ENCODE peak calls at places on chromosomes 16 and 17, in nine cellular contexts. One of them, this sample, is unnamed.

GRCh38 chr17:65987988-65988387 is 203.9 kb downstream of the CEP112 start:
- DNase-seq in activated CD8-positive, alpha-beta T cell treated with anti-CD3 and anti-CD28 coated beads, Interleukin-2, amount 10 ng/mL, durations not matched to agents 7 days and 5 days: no peak
- DNase-seq in AG09309: peak; percentile 3
- DNase-seq in LoVo: peak; percentile 67
- DNase-seq in activated CD8-positive, alpha-beta memory T cell treated with anti-CD3 and anti-CD28 coated beads for 24 hours: no peak
- DNase-seq in cardiac fibroblast: peak; percentile 44
- DNase-seq in cardiac muscle cell: peak; percentile 11
- DNase-seq in GM03348: no peak
- DNase-seq in activated gamma-delta T cell treated with anti-CD3 and anti-CD28 coated beads, Interleukin-2, amount 50 U/mL, for 16 hours: no peak
- DNase-seq in this sample: peak; percentile 47

GRCh38 chr17:48215583-48216139 is 108.1 kb downstream of the SNX11 start:
- DNase-seq in activated gamma-delta T cell treated with anti-CD3 and anti-CD28 coated beads, Interleukin-2, amount 50 U/mL, for 16 hours: no peak
- DNase-seq in cardiac fibroblast: peak; percentile 51
- DNase-seq in activated CD8-positive, alpha-beta memory T cell treated with anti-CD3 and anti-CD28 coated beads for 24 hours: no peak
- DNase-seq in cardiac muscle cell: no peak
- DNase-seq in LoVo: peak; percentile 66
- DNase-seq in activated CD8-positive, alpha-beta T cell treated with anti-CD3 and anti-CD28 coated beads, Interleukin-2, amount 10 ng/mL, durations not matched to agents 7 days and 5 days: no peak
- DNase-seq in GM03348: peak; percentile 71
- DNase-seq in AG09309: no peak
- DNase-seq in this sample: peak; percentile 33

GRCh38 chr16:88197481-88198456 is 185.0 kb upstream of the ZNF469 start:
- DNase-seq in activated CD8-positive, alpha-beta T cell treated with anti-CD3 and anti-CD28 coated beads, Interleukin-2, amount 10 ng/mL, durations not matched to agents 7 days and 5 days: no peak
- DNase-seq in activated CD8-positive, alpha-beta memory T cell treated with anti-CD3 and anti-CD28 coated beads for 24 hours: peak; percentile 40
- DNase-seq in LoVo: no peak
- DNase-seq in cardiac muscle cell: no peak
- DNase-seq in AG09309: no peak
- DNase-seq in GM03348: no peak
- DNase-seq in cardiac fibroblast: no peak
- DNase-seq in activated gamma-delta T cell treated with anti-CD3 and anti-CD28 coated beads, Interleukin-2, amount 50 U/mL, for 16 hours: no peak
- DNase-seq in this sample: no peak

GRCh38 chr16:3216263-3216640 is 18.7 kb downstream of the ZNF200 start:
- DNase-seq in activated CD8-positive, alpha-beta T cell treated with anti-CD3 and anti-CD28 coated beads, Interleukin-2, amount 10 ng/mL, durations not matched to agents 7 days and 5 days: no peak
- DNase-seq in cardiac fibroblast: no peak
- DNase-seq in activated CD8-positive, alpha-beta memory T cell treated with anti-CD3 and anti-CD28 coated beads for 24 hours: no peak
- DNase-seq in LoVo: no peak
- DNase-seq in GM03348: no peak
- DNase-seq in activated gamma-delta T cell treated with anti-CD3 and anti-CD28 coated beads, Interleukin-2, amount 50 U/mL, for 16 hours: no peak
- DNase-seq in AG09309: no peak
- DNase-seq in cardiac muscle cell: no peak
- DNase-seq in this sample: no peak

GRCh38 chr17:75983501-75984181 is 4.6 kb downstream of the TEN1 start:
- DNase-seq in activated gamma-delta T cell treated with anti-CD3 and anti-CD28 coated beads, Interleukin-2, amount 50 U/mL, for 16 hours: no peak
- DNase-seq in GM03348: peak; percentile 33
- DNase-seq in LoVo: no peak
- DNase-seq in activated CD8-positive, alpha-beta T cell treated with anti-CD3 and anti-CD28 coated beads, Interleukin-2, amount 10 ng/mL, durations not matched to agents 7 days and 5 days: no peak
- DNase-seq in cardiac fibroblast: peak; percentile 42
- DNase-seq in AG09309: no peak
- DNase-seq in cardiac muscle cell: no peak
- DNase-seq in activated CD8-positive, alpha-beta memory T cell treated with anti-CD3 and anti-CD28 coated beads for 24 hours: no peak
- DNase-seq in this sample: peak; percentile 14

GRCh38 chr16:3188925-3189825 is 1.2 kb downstream of the OR1F1 start:
- DNase-seq in activated gamma-delta T cell treated with anti-CD3 and anti-CD28 coated beads, Interleukin-2, amount 50 U/mL, for 16 hours: no peak
- DNase-seq in activated CD8-positive, alpha-beta T cell treated with anti-CD3 and anti-CD28 coated beads, Interleukin-2, amount 10 ng/mL, durations not matched to agents 7 days and 5 days: peak; percentile 63
- DNase-seq in GM03348: peak; percentile 71
- DNase-seq in activated CD8-positive, alpha-beta memory T cell treated with anti-CD3 and anti-CD28 coated beads for 24 hours: peak; percentile 90
- DNase-seq in cardiac fibroblast: peak; percentile 49
- DNase-seq in cardiac muscle cell: peak; percentile 61
- DNase-seq in AG09309: no peak
- DNase-seq in LoVo: no peak
- DNase-seq in this sample: no peak

GRCh38 chr17:45019177-45019711 is 32.2 kb downstream of the DCAKD start:
- DNase-seq in AG09309: no peak
- DNase-seq in activated CD8-positive, alpha-beta T cell treated with anti-CD3 and anti-CD28 coated beads, Interleukin-2, amount 10 ng/mL, durations not matched to agents 7 days and 5 days: peak; percentile 41
- DNase-seq in activated CD8-positive, alpha-beta memory T cell treated with anti-CD3 and anti-CD28 coated beads for 24 hours: peak; percentile 77
- DNase-seq in cardiac muscle cell: peak; percentile 84
- DNase-seq in cardiac fibroblast: peak; percentile 61
- DNase-seq in activated gamma-delta T cell treated with anti-CD3 and anti-CD28 coated beads, Interleukin-2, amount 50 U/mL, for 16 hours: peak; percentile 13
- DNase-seq in GM03348: peak; percentile 93
- DNase-seq in LoVo: peak; percentile 75
- DNase-seq in this sample: peak; percentile 43

GRCh38 chr16:27174798-27175197 is 28.5 kb upstream of the KDM8 start:
- DNase-seq in GM03348: peak; percentile 41
- DNase-seq in activated CD8-positive, alpha-beta T cell treated with anti-CD3 and anti-CD28 coated beads, Interleukin-2, amount 10 ng/mL, durations not matched to agents 7 days and 5 days: no peak
- DNase-seq in cardiac muscle cell: no peak
- DNase-seq in cardiac fibroblast: peak; percentile 13
- DNase-seq in activated gamma-delta T cell treated with anti-CD3 and anti-CD28 coated beads, Interleukin-2, amount 50 U/mL, for 16 hours: no peak
- DNase-seq in LoVo: peak; percentile 72
- DNase-seq in AG09309: no peak
- DNase-seq in activated CD8-positive, alpha-beta memory T cell treated with anti-CD3 and anti-CD28 coated beads for 24 hours: no peak
- DNase-seq in this sample: peak; percentile 36

GRCh38 chr17:40022497-40022896 is 7.3 kb downstream of the CSF3 start:
- DNase-seq in cardiac fibroblast: no peak
- DNase-seq in LoVo: no peak
- DNase-seq in AG09309: no peak
- DNase-seq in GM03348: no peak
- DNase-seq in activated CD8-positive, alpha-beta memory T cell treated with anti-CD3 and anti-CD28 coated beads for 24 hours: no peak
- DNase-seq in cardiac muscle cell: no peak
- DNase-seq in activated CD8-positive, alpha-beta T cell treated with anti-CD3 and anti-CD28 coated beads, Interleukin-2, amount 10 ng/mL, durations not matched to agents 7 days and 5 days: no peak
- DNase-seq in activated gamma-delta T cell treated with anti-CD3 and anti-CD28 coated beads, Interleukin-2, amount 50 U/mL, for 16 hours: no peak
- DNase-seq in this sample: no peak

GRCh38 chr16:3170440-3171180 is 17.4 kb upstream of the OR1F1 start:
- DNase-seq in activated CD8-positive, alpha-beta memory T cell treated with anti-CD3 and anti-CD28 coated beads for 24 hours: peak; percentile 70
- DNase-seq in GM03348: no peak
- DNase-seq in LoVo: no peak
- DNase-seq in AG09309: no peak
- DNase-seq in cardiac fibroblast: no peak
- DNase-seq in cardiac muscle cell: peak; percentile 66
- DNase-seq in activated gamma-delta T cell treated with anti-CD3 and anti-CD28 coated beads, Interleukin-2, amount 50 U/mL, for 16 hours: no peak
- DNase-seq in activated CD8-positive, alpha-beta T cell treated with anti-CD3 and anti-CD28 coated beads, Interleukin-2, amount 10 ng/mL, durations not matched to agents 7 days and 5 days: no peak
- DNase-seq in this sample: no peak

GRCh38 chr17:74274060-74274702 is at the start of gene DNAI2:
- DNase-seq in activated CD8-positive, alpha-beta T cell treated with anti-CD3 and anti-CD28 coated beads, Interleukin-2, amount 10 ng/mL, durations not matched to agents 7 days and 5 days: peak; percentile 60
- DNase-seq in LoVo: no peak
- DNase-seq in cardiac muscle cell: peak; percentile 65
- DNase-seq in cardiac fibroblast: no peak
- DNase-seq in AG09309: no peak
- DNase-seq in GM03348: no peak
- DNase-seq in activated CD8-positive, alpha-beta memory T cell treated with anti-CD3 and anti-CD28 coated beads for 24 hours: peak; percentile 65
- DNase-seq in activated gamma-delta T cell treated with anti-CD3 and anti-CD28 coated beads, Interleukin-2, amount 50 U/mL, for 16 hours: no peak
- DNase-seq in this sample: no peak

GRCh38 chr17:8762012-8762411 is 3.7 kb upstream of the SPDYE4 start:
- DNase-seq in activated CD8-positive, alpha-beta memory T cell treated with anti-CD3 and anti-CD28 coated beads for 24 hours: no peak
- DNase-seq in activated gamma-delta T cell treated with anti-CD3 and anti-CD28 coated beads, Interleukin-2, amount 50 U/mL, for 16 hours: no peak
- DNase-seq in cardiac muscle cell: no peak
- DNase-seq in GM03348: no peak
- DNase-seq in AG09309: no peak
- DNase-seq in activated CD8-positive, alpha-beta T cell treated with anti-CD3 and anti-CD28 coated beads, Interleukin-2, amount 10 ng/mL, durations not matched to agents 7 days and 5 days: no peak
- DNase-seq in LoVo: no peak
- DNase-seq in cardiac fibroblast: no peak
- DNase-seq in this sample: no peak

GRCh38 chr17:78387982-78388941 is 9.8 kb downstream of the PGS1 start:
- DNase-seq in cardiac muscle cell: no peak
- DNase-seq in activated CD8-positive, alpha-beta T cell treated with anti-CD3 and anti-CD28 coated beads, Interleukin-2, amount 10 ng/mL, durations not matched to agents 7 days and 5 days: no peak
- DNase-seq in activated CD8-positive, alpha-beta memory T cell treated with anti-CD3 and anti-CD28 coated beads for 24 hours: no peak
- DNase-seq in AG09309: no peak
- DNase-seq in cardiac fibroblast: peak; percentile 77
- DNase-seq in GM03348: no peak
- DNase-seq in LoVo: no peak
- DNase-seq in activated gamma-delta T cell treated with anti-CD3 and anti-CD28 coated beads, Interleukin-2, amount 50 U/mL, for 16 hours: no peak
- DNase-seq in this sample: peak; percentile 91

GRCh38 chr17:33292981-33293867 is at the start of gene ASIC2:
- DNase-seq in LoVo: no peak
- DNase-seq in activated gamma-delta T cell treated with anti-CD3 and anti-CD28 coated beads, Interleukin-2, amount 50 U/mL, for 16 hours: no peak
- DNase-seq in cardiac fibroblast: no peak
- DNase-seq in AG09309: no peak
- DNase-seq in GM03348: peak; percentile 11
- DNase-seq in cardiac muscle cell: peak; percentile 66
- DNase-seq in activated CD8-positive, alpha-beta T cell treated with anti-CD3 and anti-CD28 coated beads, Interleukin-2, amount 10 ng/mL, durations not matched to agents 7 days and 5 days: no peak
- DNase-seq in activated CD8-positive, alpha-beta memory T cell treated with anti-CD3 and anti-CD28 coated beads for 24 hours: no peak
- DNase-seq in this sample: no peak

GRCh38 chr17:57442914-57443571 is 186.7 kb downstream of the MSI2 start:
- DNase-seq in LoVo: no peak
- DNase-seq in cardiac fibroblast: peak; percentile 49
- DNase-seq in activated gamma-delta T cell treated with anti-CD3 and anti-CD28 coated beads, Interleukin-2, amount 50 U/mL, for 16 hours: peak; percentile 42
- DNase-seq in AG09309: no peak
- DNase-seq in GM03348: no peak
- DNase-seq in cardiac muscle cell: peak; percentile 55
- DNase-seq in activated CD8-positive, alpha-beta T cell treated with anti-CD3 and anti-CD28 coated beads, Interleukin-2, amount 10 ng/mL, durations not matched to agents 7 days and 5 days: peak; percentile 61
- DNase-seq in activated CD8-positive, alpha-beta memory T cell treated with anti-CD3 and anti-CD28 coated beads for 24 hours: peak; percentile 83
- DNase-seq in this sample: peak; percentile 28

GRCh38 chr16:72072514-72073342 is 9.7 kb downstream of the HPR start:
- DNase-seq in GM03348: no peak
- DNase-seq in activated CD8-positive, alpha-beta T cell treated with anti-CD3 and anti-CD28 coated beads, Interleukin-2, amount 10 ng/mL, durations not matched to agents 7 days and 5 days: no peak
- DNase-seq in cardiac fibroblast: peak; percentile 85
- DNase-seq in LoVo: no peak
- DNase-seq in activated gamma-delta T cell treated with anti-CD3 and anti-CD28 coated beads, Interleukin-2, amount 50 U/mL, for 16 hours: no peak
- DNase-seq in cardiac muscle cell: peak; percentile 3
- DNase-seq in activated CD8-positive, alpha-beta memory T cell treated with anti-CD3 and anti-CD28 coated beads for 24 hours: no peak
- DNase-seq in AG09309: no peak
- DNase-seq in this sample: no peak

GRCh38 chr17:35808240-35808961 is 883 bp upstream of the TAF15 start:
- DNase-seq in activated CD8-positive, alpha-beta memory T cell treated with anti-CD3 and anti-CD28 coated beads for 24 hours: peak; percentile 74
- DNase-seq in activated gamma-delta T cell treated with anti-CD3 and anti-CD28 coated beads, Interleukin-2, amount 50 U/mL, for 16 hours: no peak
- DNase-seq in activated CD8-positive, alpha-beta T cell treated with anti-CD3 and anti-CD28 coated beads, Interleukin-2, amount 10 ng/mL, durations not matched to agents 7 days and 5 days: no peak
- DNase-seq in AG09309: no peak
- DNase-seq in cardiac fibroblast: no peak
- DNase-seq in cardiac muscle cell: no peak
- DNase-seq in LoVo: no peak
- DNase-seq in GM03348: no peak
- DNase-seq in this sample: no peak

GRCh38 chr17:78375401-78376079 is 2.9 kb upstream of the PGS1 start:
- DNase-seq in activated CD8-positive, alpha-beta T cell treated with anti-CD3 and anti-CD28 coated beads, Interleukin-2, amount 10 ng/mL, durations not matched to agents 7 days and 5 days: no peak
- DNase-seq in GM03348: peak; percentile 80
- DNase-seq in AG09309: peak; percentile 90
- DNase-seq in activated CD8-positive, alpha-beta memory T cell treated with anti-CD3 and anti-CD28 coated beads for 24 hours: no peak
- DNase-seq in activated gamma-delta T cell treated with anti-CD3 and anti-CD28 coated beads, Interleukin-2, amount 50 U/mL, for 16 hours: no peak
- DNase-seq in cardiac fibroblast: peak; percentile 96
- DNase-seq in LoVo: no peak
- DNase-seq in cardiac muscle cell: no peak
- DNase-seq in this sample: no peak

GRCh38 chr17:43814714-43815113 is 18.2 kb downstream of the MPP3 start:
- DNase-seq in LoVo: no peak
- DNase-seq in activated CD8-positive, alpha-beta T cell treated with anti-CD3 and anti-CD28 coated beads, Interleukin-2, amount 10 ng/mL, durations not matched to agents 7 days and 5 days: no peak
- DNase-seq in AG09309: peak; percentile 52
- DNase-seq in cardiac fibroblast: peak; percentile 82
- DNase-seq in cardiac muscle cell: no peak
- DNase-seq in activated gamma-delta T cell treated with anti-CD3 and anti-CD28 coated beads, Interleukin-2, amount 50 U/mL, for 16 hours: no peak
- DNase-seq in activated CD8-positive, alpha-beta memory T cell treated with anti-CD3 and anti-CD28 coated beads for 24 hours: no peak
- DNase-seq in GM03348: peak; percentile 83
- DNase-seq in this sample: no peak

GRCh38 chr16:67949645-67950044 is 5.7 kb upstream of the LCAT start:
- DNase-seq in cardiac fibroblast: no peak
- DNase-seq in LoVo: no peak
- DNase-seq in activated CD8-positive, alpha-beta memory T cell treated with anti-CD3 and anti-CD28 coated beads for 24 hours: no peak
- DNase-seq in activated gamma-delta T cell treated with anti-CD3 and anti-CD28 coated beads, Interleukin-2, amount 50 U/mL, for 16 hours: no peak
- DNase-seq in AG09309: no peak
- DNase-seq in activated CD8-positive, alpha-beta T cell treated with anti-CD3 and anti-CD28 coated beads, Interleukin-2, amount 10 ng/mL, durations not matched to agents 7 days and 5 days: no peak
- DNase-seq in GM03348: no peak
- DNase-seq in cardiac muscle cell: no peak
- DNase-seq in this sample: no peak

GRCh38 chr17:55641559-55642160 is 81.0 kb downstream of the TMEM100 start:
- DNase-seq in activated gamma-delta T cell treated with anti-CD3 and anti-CD28 coated beads, Interleukin-2, amount 50 U/mL, for 16 hours: no peak
- DNase-seq in activated CD8-positive, alpha-beta memory T cell treated with anti-CD3 and anti-CD28 coated beads for 24 hours: no peak
- DNase-seq in GM03348: peak; percentile 49
- DNase-seq in cardiac muscle cell: peak; percentile 88
- DNase-seq in AG09309: peak; percentile 11
- DNase-seq in LoVo: peak; percentile 15
- DNase-seq in activated CD8-positive, alpha-beta T cell treated with anti-CD3 and anti-CD28 coated beads, Interleukin-2, amount 10 ng/mL, durations not matched to agents 7 days and 5 days: peak; percentile 36
- DNase-seq in cardiac fibroblast: peak; percentile 87
- DNase-seq in this sample: peak; percentile 62

GRCh38 chr16:27253526-27253930 is 15.0 kb downstream of the NSMCE1 start:
- DNase-seq in LoVo: no peak
- DNase-seq in activated CD8-positive, alpha-beta T cell treated with anti-CD3 and anti-CD28 coated beads, Interleukin-2, amount 10 ng/mL, durations not matched to agents 7 days and 5 days: peak; percentile 24
- DNase-seq in AG09309: no peak
- DNase-seq in cardiac muscle cell: no peak
- DNase-seq in activated CD8-positive, alpha-beta memory T cell treated with anti-CD3 and anti-CD28 coated beads for 24 hours: peak; percentile 65
- DNase-seq in activated gamma-delta T cell treated with anti-CD3 and anti-CD28 coated beads, Interleukin-2, amount 50 U/mL, for 16 hours: no peak
- DNase-seq in cardiac fibroblast: peak; percentile 72
- DNase-seq in GM03348: peak; percentile 78
- DNase-seq in this sample: no peak

GRCh38 chr16:4556112-4556511 is at the start of gene C16orf96:
- DNase-seq in GM03348: peak; percentile 38
- DNase-seq in activated gamma-delta T cell treated with anti-CD3 and anti-CD28 coated beads, Interleukin-2, amount 50 U/mL, for 16 hours: no peak
- DNase-seq in cardiac muscle cell: no peak
- DNase-seq in activated CD8-positive, alpha-beta T cell treated with anti-CD3 and anti-CD28 coated beads, Interleukin-2, amount 10 ng/mL, durations not matched to agents 7 days and 5 days: no peak
- DNase-seq in cardiac fibroblast: no peak
- DNase-seq in activated CD8-positive, alpha-beta memory T cell treated with anti-CD3 and anti-CD28 coated beads for 24 hours: no peak
- DNase-seq in AG09309: no peak
- DNase-seq in LoVo: no peak
- DNase-seq in this sample: no peak

GRCh38 chr17:15914400-15915165 is 30.3 kb upstream of the ADORA2B start:
- DNase-seq in activated CD8-positive, alpha-beta T cell treated with anti-CD3 and anti-CD28 coated beads, Interleukin-2, amount 10 ng/mL, durations not matched to agents 7 days and 5 days: no peak
- DNase-seq in cardiac muscle cell: no peak
- DNase-seq in cardiac fibroblast: peak; percentile 52
- DNase-seq in activated gamma-delta T cell treated with anti-CD3 and anti-CD28 coated beads, Interleukin-2, amount 50 U/mL, for 16 hours: no peak
- DNase-seq in GM03348: no peak
- DNase-seq in activated CD8-positive, alpha-beta memory T cell treated with anti-CD3 and anti-CD28 coated beads for 24 hours: peak; percentile 50
- DNase-seq in AG09309: no peak
- DNase-seq in LoVo: no peak
- DNase-seq in this sample: no peak

GRCh38 chr16:14409563-14409962 is 220.5 kb downstream of the PARN start:
- DNase-seq in LoVo: peak; percentile 26
- DNase-seq in activated CD8-positive, alpha-beta T cell treated with anti-CD3 and anti-CD28 coated beads, Interleukin-2, amount 10 ng/mL, durations not matched to agents 7 days and 5 days: no peak
- DNase-seq in activated CD8-positive, alpha-beta memory T cell treated with anti-CD3 and anti-CD28 coated beads for 24 hours: no peak
- DNase-seq in activated gamma-delta T cell treated with anti-CD3 and anti-CD28 coated beads, Interleukin-2, amount 50 U/mL, for 16 hours: no peak
- DNase-seq in AG09309: peak; percentile 95
- DNase-seq in GM03348: peak; percentile 84
- DNase-seq in cardiac muscle cell: no peak
- DNase-seq in cardiac fibroblast: peak; percentile 88
- DNase-seq in this sample: no peak

GRCh38 chr16:84665843-84666242 is 17.5 kb downstream of the KLHL36 start:
- DNase-seq in AG09309: no peak
- DNase-seq in activated CD8-positive, alpha-beta memory T cell treated with anti-CD3 and anti-CD28 coated beads for 24 hours: no peak
- DNase-seq in LoVo: no peak
- DNase-seq in cardiac fibroblast: no peak
- DNase-seq in activated CD8-positive, alpha-beta T cell treated with anti-CD3 and anti-CD28 coated beads, Interleukin-2, amount 10 ng/mL, durations not matched to agents 7 days and 5 days: no peak
- DNase-seq in activated gamma-delta T cell treated with anti-CD3 and anti-CD28 coated beads, Interleukin-2, amount 50 U/mL, for 16 hours: no peak
- DNase-seq in GM03348: no peak
- DNase-seq in cardiac muscle cell: no peak
- DNase-seq in this sample: no peak